ENCODE peak calls at places on chromosomes 13 and 19, in nine cellular contexts. G is brain microvascular endothelial cell, B is A549, F is AG10803, E is GM23338, X is lower lobe of right lung, Y is fibroblast of pulmonary artery, S is small intestine, V is fibroblast of the aortic adventitia. C is an unnamed sample.

GRCh38 chr13:27973291-27973690 is 4.2 kb upstream of the CDX2 start:
- DNase-seq in F (no peak), B (no peak), V (no peak), S (no peak), X (no peak), Y (no peak), G (no peak), E (no peak), C (no peak)

GRCh38 chr19:46350758-46351159 is 3.9 kb downstream of the PPP5C start:
- DNase-seq in X (no peak), B (no peak), G (no peak), F (no peak), E (no peak), S (no peak), V (no peak), Y (no peak), C (no peak)

GRCh38 chr19:33826521-33826920 is 29.9 kb downstream of the KCTD15 start:
- DNase-seq in S (no peak), X (no peak), G (no peak), F (no peak), B (no peak), Y (no peak), V (no peak), E (no peak), C (no peak)

GRCh38 chr13:108427355-108427754 is 157.8 kb downstream of the TNFSF13B start:
- DNase-seq in Y (no peak), E (no peak), G (peak; percentile 42), V (no peak), S (no peak), X (no peak), B (peak; percentile 6), F (no peak), C (no peak)

GRCh38 chr13:107289540-107289939 is 721.6 kb upstream of the ARGLU1 start:
- DNase-seq in V (no peak), E (no peak), B (no peak), X (no peak), G (no peak), F (peak; percentile 31), S (no peak), Y (no peak), C (no peak)

GRCh38 chr13:44870456-44870929 is 118.8 kb downstream of the NUFIP1 start:
- DNase-seq in S (peak; percentile 79), E (no peak), F (no peak), B (no peak), V (no peak), G (no peak), X (peak; percentile 78), Y (no peak), C (peak; percentile 63)

GRCh38 chr19:246551-246950 is 44.7 kb downstream of the PLPP2 start:
- DNase-seq in B (peak; percentile 21), S (no peak), Y (no peak), X (peak; percentile 47), E (peak; percentile 24), G (no peak), V (no peak), F (no peak), C (no peak)

GRCh38 chr13:113076681-113077401 is 28.8 kb upstream of the F7 start:
- DNase-seq in B (no peak), G (no peak), E (no peak), V (no peak), F (no peak), X (peak; percentile 41), S (no peak), Y (no peak), C (no peak)

GRCh38 chr13:113836917-113837553 is 26.8 kb downstream of the GAS6 start:
- DNase-seq in S (no peak), E (no peak), G (peak; percentile 81), X (peak; percentile 54), B (peak; percentile 92), F (peak; percentile 96), Y (peak; percentile 82), V (peak; percentile 93), C (peak; percentile 53)

GRCh38 chr19:52602931-52603330 is 32.8 kb downstream of the ZNF701 start:
- DNase-seq in G (no peak), V (no peak), B (no peak), F (no peak), X (no peak), S (no peak), E (no peak), Y (no peak), C (no peak)

GRCh38 chr13:41019027-41019487 is at the start of gene ELF1:
- DNase-seq in V (peak; percentile 73), X (peak; percentile 62), Y (peak; percentile 59), G (peak; percentile 48), E (peak; percentile 35), F (peak; percentile 54), S (peak; percentile 91), B (peak; percentile 84), C (peak; percentile 76)

GRCh38 chr19:10095948-10096614 is 6.4 kb downstream of the ANGPTL6 start:
- DNase-seq in F (peak; percentile 89), E (peak; percentile 87), X (peak; percentile 93), S (peak; percentile 92), B (peak; percentile 88), V (peak; percentile 84), G (peak; percentile 73), Y (peak; percentile 91), C (peak; percentile 88)

GRCh38 chr13:100559886-100560285 is 28.7 kb downstream of the GGACT start:
- DNase-seq in S (no peak), V (no peak), F (no peak), Y (no peak), E (no peak), X (no peak), G (no peak), B (no peak), C (no peak)

GRCh38 chr19:37907735-37908066 is 693 bp downstream of the SIPA1L3 start:
- DNase-seq in X (no peak), B (no peak), S (no peak), V (no peak), F (no peak), G (no peak), E (no peak), Y (peak; percentile 4), C (no peak)

GRCh38 chr13:31699650-31700049 is 39.7 kb upstream of the RXFP2 start:
- DNase-seq in X (no peak), E (peak; percentile 71), B (no peak), S (no peak), V (peak; percentile 28), G (no peak), Y (peak; percentile 39), F (no peak), C (no peak)

GRCh38 chr13:39888865-39889810 is 233.7 kb downstream of the COG6 start:
- DNase-seq in F (peak; percentile 16), X (no peak), G (no peak), B (no peak), Y (no peak), V (peak; percentile 56), S (no peak), E (no peak), C (no peak)

DNA sequence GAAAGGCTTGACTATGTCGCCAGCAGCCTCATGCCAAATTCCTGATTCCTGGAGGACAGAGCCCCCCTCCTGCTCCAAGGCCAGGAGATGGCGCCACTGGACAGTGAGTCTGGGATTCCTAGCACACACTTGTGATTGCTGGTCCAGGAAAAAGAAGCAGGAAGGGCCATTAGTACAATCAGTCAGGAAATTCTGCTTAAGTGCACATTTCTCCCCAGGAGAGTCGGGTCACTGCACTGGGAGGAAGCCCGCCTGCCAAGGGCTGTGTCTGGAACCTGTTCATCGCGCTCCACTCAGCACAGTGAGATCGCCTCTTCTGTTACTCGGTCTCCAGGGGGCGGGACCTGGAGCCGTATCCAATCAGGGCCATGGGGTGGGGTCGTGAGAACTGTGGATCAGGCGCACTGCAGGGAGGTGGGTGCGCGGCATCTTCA is 65.1 kb downstream of the ZNF823 start:
- DNase-seq in V (peak; percentile 73), G (peak; percentile 58), B (peak; percentile 21), F (peak; percentile 71), X (peak; percentile 72), S (peak; percentile 67), E (peak; percentile 93), Y (peak; percentile 75), C (peak; percentile 72)
- H3K4me3 ChIP-seq in V (peak overlapping the region; percentile 71), G (peak overlapping the region; percentile 53), B (no peak overlapping the region), F (peak overlapping the region; percentile 62), X (peak overlapping the region; percentile 60), S (no peak overlapping the region), E (peak overlapping the region; percentile 80), Y (peak overlapping the region; percentile 48), C (peak overlapping the region; percentile 30)

GRCh38 chr13:43786766-43787517 is at the start of gene ENOX1:
- DNase-seq in V (peak; percentile 84), S (peak; percentile 33), B (peak; percentile 54), E (peak; percentile 77), Y (peak; percentile 83), X (peak; percentile 46), G (peak; percentile 48), F (peak; percentile 71), C (peak; percentile 22)
- H3K4me3 ChIP-seq in V (peak within 1 kb of the TSS; percentile 75), S (no peak within 1 kb of the TSS), B (peak within 1 kb of the TSS; percentile 60), E (peak within 1 kb of the TSS; percentile 72), Y (peak within 1 kb of the TSS; percentile 65), X (peak within 1 kb of the TSS; percentile 61), G (peak within 1 kb of the TSS; percentile 63), F (peak within 1 kb of the TSS; percentile 70), C (peak within 1 kb of the TSS; percentile 50)

GRCh38 chr13:98143157-98143553 is 261 bp downstream of the FARP1 start:
- DNase-seq in Y (no peak), G (no peak), X (peak; percentile 71), E (no peak), S (no peak), B (no peak), V (no peak), F (no peak), C (no peak)

GRCh38 chr13:98142427-98143156 is at the start of gene FARP1:
- DNase-seq in X (peak; percentile 83), V (peak; percentile 24), B (peak; percentile 54), S (peak; percentile 67), E (peak; percentile 89), Y (peak; percentile 56), F (peak; percentile 65), G (no peak), C (peak; percentile 79)

GRCh38 chr13:98143601-98144500 is 957 bp downstream of the FARP1 start:
- DNase-seq in E (peak; percentile 53), B (no peak), F (peak; percentile 66), S (no peak), Y (peak; percentile 54), G (no peak), V (peak; percentile 42), X (peak; percentile 56), C (peak; percentile 24)

GRCh38 chr13:98141938-98142426 is 912 bp upstream of the FARP1 start:
- DNase-seq in Y (no peak), E (peak; percentile 66), V (no peak), F (peak; percentile 6), B (no peak), G (no peak), X (peak; percentile 58), S (no peak), C (peak; percentile 27)

GRCh38 chr13:98144501-98145350 is 1.8 kb downstream of the FARP1 start:
- DNase-seq in B (peak; percentile 19), G (no peak), X (peak; percentile 50), V (peak; percentile 45), Y (peak; percentile 42), E (peak; percentile 78), S (no peak), F (peak; percentile 69), C (peak; percentile 34)
- H3K4me3 ChIP-seq in B (no peak overlapping the region), G (peak overlapping the region; percentile 66), X (peak overlapping the region; percentile 63), V (peak overlapping the region; percentile 65), Y (peak overlapping the region; percentile 68), E (peak overlapping the region; percentile 92), S (no peak overlapping the region), F (peak overlapping the region; percentile 83), C (peak overlapping the region; percentile 60)

DNA sequence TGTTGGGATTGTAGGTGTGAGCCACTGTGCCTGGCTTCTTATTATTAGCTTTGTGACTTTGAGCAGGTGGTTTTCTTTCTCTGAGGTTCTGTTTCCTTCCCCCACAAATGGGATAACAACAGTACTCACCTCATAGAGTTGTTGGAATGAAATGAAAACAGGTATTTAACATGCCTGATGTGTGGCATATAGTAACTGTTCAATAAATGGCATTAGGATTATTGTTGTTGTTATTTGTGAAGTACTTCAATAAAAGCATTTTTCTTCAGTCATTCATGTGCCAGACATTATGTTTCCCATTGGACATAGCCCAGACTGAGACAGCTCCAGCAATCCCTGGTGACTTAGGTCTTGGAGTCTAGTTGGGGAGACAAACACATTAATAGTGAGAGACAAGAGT is 1.5 kb downstream of the MEGF8 start:
- DNase-seq in F (no peak), G (no peak), X (no peak), S (no peak), Y (no peak), V (no peak), B (no peak), E (no peak), C (no peak)
- H3K4me3 ChIP-seq in F (peak overlapping the region; percentile 84), G (no peak overlapping the region), X (no peak overlapping the region), S (no peak overlapping the region), Y (no peak overlapping the region), V (peak overlapping the region; percentile 32), B (peak overlapping the region; percentile 75), E (peak overlapping the region; percentile 93), C (no peak overlapping the region)